ENCODE peak calls at places on chromosome 2, in nine cellular contexts. P, M, T, G, J, N, X, B and O are unnamed samples.

GRCh38 chr2:133171396-133172004 is 396.8 kb downstream of the NCKAP5 start:
- DNase-seq in P (no peak), M (peak), T (no peak), G (peak), J (peak), N (no peak), X (peak), B (peak), O (no peak)

GRCh38 chr2:64000630-64001381 is 18.4 kb downstream of the VPS54 start:
- DNase-seq in P (no peak), M (no peak), T (no peak), G (no peak), J (no peak), N (no peak), X (no peak), B (no peak), O (no peak)

GRCh38 chr2:237389831-237390230 is 24.1 kb downstream of the COL6A3 start:
- DNase-seq in P (no peak), M (no peak), T (no peak), G (no peak), J (no peak), N (no peak), X (no peak), B (no peak), O (no peak)

GRCh38 chr2:210477496-210477895 is 937 bp upstream of the LANCL1 start:
- DNase-seq in P (peak), M (no peak), T (no peak), G (no peak), J (peak), N (no peak), X (peak), B (no peak), O (no peak)

GRCh38 chr2:26576565-26577441 is 64.4 kb downstream of the CIB4 start:
- DNase-seq in P (no peak), M (no peak), T (no peak), G (peak), J (no peak), N (no peak), X (peak), B (no peak), O (no peak)

GRCh38 chr2:17869128-17869527 is 9.3 kb upstream of the KCNS3 start:
- DNase-seq in P (no peak), M (no peak), T (no peak), G (no peak), J (peak), N (no peak), X (peak), B (no peak), O (no peak)

GRCh38 chr2:234251326-234252271 is 201.1 kb downstream of the SPP2 start:
- DNase-seq in P (no peak), M (no peak), T (no peak), G (peak), J (peak), N (no peak), X (peak), B (no peak), O (no peak)

GRCh38 chr2:160584972-160585494 is 91.4 kb upstream of the RBMS1 start:
- DNase-seq in P (no peak), M (no peak), T (no peak), G (no peak), J (peak), N (no peak), X (no peak), B (no peak), O (no peak)

GRCh38 chr2:230471074-230471473 is 55.1 kb downstream of the SP100 start:
- DNase-seq in P (no peak), M (no peak), T (no peak), G (no peak), J (no peak), N (no peak), X (no peak), B (no peak), O (no peak)

GRCh38 chr2:36965751-36966369 is 476 bp downstream of the STRN start:
- DNase-seq in P (peak), M (peak), T (peak), G (peak), J (no peak), N (peak), X (peak), B (peak), O (peak)